ENCODE peak calls at places on chromosomes 2 and 18, in four cellular contexts. E is cortex of kidney; Q is kidney; X is activated CD4-positive, alpha-beta T cell treated with anti-CD3 and anti-CD28 coated beads, Interleukin-2, amount 50 U/mL, for 1 hour. W is an unnamed sample.

GRCh38 chr2:174059178-174059874 is 94.2 kb upstream of the SP3 start:
- DNase-seq in X (no peak), Q (no peak), E (no peak), W (no peak)

GRCh38 chr2:21930224-21930623 is 806.5 kb downstream of the TDRD15 start:
- DNase-seq in X (no peak), Q (no peak), E (no peak), W (no peak)

GRCh38 chr2:105932582-105932981 is 187.9 kb downstream of the NCK2 start:
- DNase-seq in Q (no peak), E (no peak), X (no peak), W (no peak)

GRCh38 chr18:8507881-8508280 is 101.4 kb upstream of the RAB12 start:
- DNase-seq in E (no peak), X (no peak), Q (no peak), W (no peak)

GRCh38 chr2:56806924-56807323 is 623.1 kb downstream of the CCDC85A start:
- DNase-seq in X (no peak), E (no peak), Q (no peak), W (no peak)

GRCh38 chr2:190410171-190410570 is 2.0 kb downstream of the MFSD6 start:
- DNase-seq in X (no peak), Q (no peak), E (no peak), W (no peak)

GRCh38 chr2:132560562-132560961 is 109.4 kb downstream of the LYPD1 start:
- DNase-seq in X (no peak), Q (no peak), E (no peak), W (no peak)

GRCh38 chr2:164562666-164563065 is 58.6 kb downstream of the GRB14 start:
- DNase-seq in Q (no peak), X (no peak), E (no peak), W (no peak)

GRCh38 chr18:42178381-42179080 is 223.5 kb downstream of the PIK3C3 start:
- DNase-seq in E (no peak), Q (no peak), X (no peak), W (no peak)

GRCh38 chr2:152961376-152961775 is 243.0 kb downstream of the ARL6IP6 start:
- DNase-seq in X (no peak), E (no peak), Q (no peak), W (no peak)

GRCh38 chr2:144648837-144649485 is 129.0 kb upstream of the ZEB2 start:
- DNase-seq in E (no peak), Q (no peak), X (no peak), W (no peak)

GRCh38 chr18:79552696-79553095 is 126.9 kb upstream of the CTDP1 start:
- DNase-seq in E (no peak), Q (peak), X (no peak), W (no peak)

GRCh38 chr2:223611061-223611460 is 8.9 kb upstream of the SCG2 start:
- DNase-seq in X (no peak), Q (no peak), E (no peak), W (no peak)

GRCh38 chr2:212974692-212975091 is 176.7 kb downstream of the IKZF2 start:
- DNase-seq in Q (no peak), X (no peak), E (no peak), W (no peak)

GRCh38 chr2:305366-305765 is 17.5 kb upstream of the ALKAL2 start:
- DNase-seq in X (no peak), Q (no peak), E (no peak), W (no peak)

GRCh38 chr2:137910641-137911040 is 53.6 kb upstream of the HNMT start:
- DNase-seq in Q (no peak), X (no peak), E (no peak), W (peak)

GRCh38 chr2:75493230-75493629 is 67.5 kb downstream of the EVA1A start:
- DNase-seq in E (no peak), Q (peak), X (no peak), W (no peak)

GRCh38 chr2:26528870-26529269 is 50.9 kb upstream of the OTOF start:
- DNase-seq in E (no peak), X (no peak), Q (peak), W (no peak)

GRCh38 chr2:68225119-68225632 is 27.2 kb downstream of the PPP3R1 start:
- DNase-seq in X (peak), E (no peak), Q (no peak), W (no peak)

GRCh38 chr2:233981574-233982420 is 64.6 kb downstream of the TRPM8 start:
- DNase-seq in E (no peak), X (no peak), Q (no peak), W (no peak)

GRCh38 chr2:143807677-143808076 is 678.5 kb downstream of the ARHGAP15 start:
- DNase-seq in Q (no peak), E (no peak), X (no peak), W (no peak)

GRCh38 chr2:187050409-187050998 is 201.5 kb upstream of the ZSWIM2 start:
- DNase-seq in Q (no peak), X (no peak), E (no peak), W (no peak)

GRCh38 chr18:79697976-79698375 is 18.4 kb downstream of the CTDP1 start:
- DNase-seq in E (no peak), X (no peak), Q (no peak), W (no peak)

W was measured in CD4-positive, CD25-positive, alpha-beta regulatory T cell.